ENCODE peak calls at places on chromosome 5, in seven cellular contexts. T is AG04450, Q is HTR-8/SVneo, U is heart right ventricle, G is NAMALWA, O is GM06990, C is erythroblast. H is an unnamed sample.

GRCh38 chr5:151470440-151470839 is 23.0 kb downstream of the SLC36A1 start:
- DNase-seq in T (no peak), Q (no peak), U (no peak), G (no peak), O (no peak), C (peak; percentile 14), H (no peak)

GRCh38 chr5:17127743-17128231 is 89.6 kb upstream of the BASP1 start:
- DNase-seq in T (peak; percentile 67), Q (peak; percentile 81), U (no peak), G (no peak), O (no peak), C (no peak), H (no peak)

GRCh38 chr5:68093455-68094159 is 121.9 kb upstream of the PIK3R1 start:
- DNase-seq in T (no peak), Q (no peak), U (no peak), G (no peak), O (no peak), C (no peak), H (no peak)

GRCh38 chr5:116068028-116068632 is 16.7 kb upstream of the COMMD10 start:
- DNase-seq in T (peak; percentile 29), Q (no peak), U (peak; percentile 31), G (peak; percentile 77), O (no peak), C (peak; percentile 74), H (peak; percentile 66)

GRCh38 chr5:73031839-73032238 is 76.0 kb downstream of the FCHO2 start:
- DNase-seq in T (peak; percentile 66), Q (peak; percentile 9), U (peak; percentile 8), G (no peak), O (no peak), C (peak; percentile 50), H (peak; percentile 91)

GRCh38 chr5:14745188-14745563 is 80.7 kb downstream of the OTULIN start:
- DNase-seq in T (no peak), Q (no peak), U (no peak), G (no peak), O (no peak), C (no peak), H (no peak)

GRCh38 chr5:158812381-158812780 is 287.3 kb downstream of the EBF1 start:
- DNase-seq in T (no peak), Q (no peak), U (peak; percentile 22), G (peak; percentile 97), O (peak; percentile 51), C (no peak), H (peak; percentile 75)

GRCh38 chr5:132263548-132264261 is 6.2 kb downstream of the PDLIM4 start:
- DNase-seq in T (peak; percentile 49), Q (peak; percentile 79), U (no peak), G (no peak), O (no peak), C (peak; percentile 29), H (peak; percentile 82)

GRCh38 chr5:159310492-159310891 is 19.8 kb downstream of the IL12B start:
- DNase-seq in T (no peak), Q (no peak), U (no peak), G (peak; percentile 54), O (peak; percentile 46), C (no peak), H (no peak)

GRCh38 chr5:123119334-123119986 is 30.4 kb downstream of the PRDM6 start:
- DNase-seq in T (no peak), Q (peak; percentile 67), U (no peak), G (peak; percentile 5), O (no peak), C (peak; percentile 10), H (no peak)

GRCh38 chr5:22709743-22710142 is 143.4 kb downstream of the CDH12 start:
- DNase-seq in T (no peak), Q (no peak), U (no peak), G (no peak), O (no peak), C (no peak), H (no peak)

GRCh38 chr5:107618233-107618632 is 52.5 kb downstream of the EFNA5 start:
- DNase-seq in T (no peak), Q (peak; percentile 3), U (no peak), G (no peak), O (no peak), C (no peak), H (peak; percentile 53)

GRCh38 chr5:142178651-142179050 is 70.1 kb downstream of the NDFIP1 start:
- DNase-seq in T (no peak), Q (no peak), U (no peak), G (no peak), O (no peak), C (no peak), H (no peak)

GRCh38 chr5:80246995-80247729 is 8.7 kb downstream of the SERINC5 start:
- DNase-seq in T (no peak), Q (peak; percentile 79), U (peak; percentile 52), G (peak; percentile 60), O (peak; percentile 4), C (peak; percentile 65), H (peak; percentile 32)

GRCh38 chr5:67795781-67796477 is 419.6 kb upstream of the PIK3R1 start:
- DNase-seq in T (no peak), Q (no peak), U (no peak), G (no peak), O (no peak), C (no peak), H (no peak)

GRCh38 chr5:172144291-172144815 is 43.7 kb downstream of the STK10 start:
- DNase-seq in T (no peak), Q (no peak), U (peak; percentile 53), G (no peak), O (no peak), C (peak; percentile 93), H (no peak)

GRCh38 chr5:146165469-146165868 is 17.0 kb downstream of the LARS1 start:
- DNase-seq in T (no peak), Q (no peak), U (no peak), G (no peak), O (no peak), C (no peak), H (no peak)

GRCh38 chr5:135533346-135533745 is 2.4 kb downstream of the NEUROG1 start:
- DNase-seq in T (no peak), Q (no peak), U (no peak), G (no peak), O (no peak), C (no peak), H (no peak)

GRCh38 chr5:124718376-124718775 is 28.1 kb downstream of the ZNF608 start:
- DNase-seq in T (no peak), Q (no peak), U (no peak), G (no peak), O (no peak), C (no peak), H (no peak)

GRCh38 chr5:2780421-2781171 is 29.1 kb upstream of the IRX2 start:
- DNase-seq in T (no peak), Q (no peak), U (no peak), G (no peak), O (no peak), C (no peak), H (no peak)

GRCh38 chr5:107937710-107938355 is 267.1 kb upstream of the EFNA5 start:
- DNase-seq in T (no peak), Q (no peak), U (no peak), G (no peak), O (no peak), C (no peak), H (no peak)

GRCh38 chr5:59380350-59380951 is 513.1 kb downstream of the PDE4D start:
- DNase-seq in T (peak; percentile 21), Q (peak; percentile 62), U (no peak), G (peak; percentile 72), O (peak; percentile 35), C (peak; percentile 68), H (peak; percentile 74)

GRCh38 chr5:91206734-91207133 is 176.4 kb downstream of the ARRDC3 start:
- DNase-seq in T (no peak), Q (no peak), U (no peak), G (no peak), O (no peak), C (no peak), H (peak; percentile 34)

GRCh38 chr5:140821375-140822280 is at the start of gene PCDHA5:
- DNase-seq in T (no peak), Q (no peak), U (no peak), G (peak; percentile 47), O (no peak), C (peak; percentile 42), H (peak; percentile 23)

GRCh38 chr5:98258939-98259338 is 514.5 kb upstream of the RGMB start:
- DNase-seq in T (no peak), Q (no peak), U (no peak), G (no peak), O (no peak), C (no peak), H (no peak)

GRCh38 chr5:178119915-178120660 is 6.8 kb downstream of the N4BP3 start:
- DNase-seq in T (no peak), Q (no peak), U (no peak), G (peak; percentile 62), O (no peak), C (no peak), H (no peak)

GRCh38 chr5:147407094-147407681 is 102.7 kb downstream of the DPYSL3 start:
- DNase-seq in T (no peak), Q (no peak), U (no peak), G (no peak), O (no peak), C (no peak), H (no peak)

GRCh38 chr5:73748510-73749410 is 122.8 kb downstream of the ARHGEF28 start:
- DNase-seq in T (no peak), Q (no peak), U (peak; percentile 58), G (no peak), O (no peak), C (no peak), H (peak; percentile 90)

H was measured in dermis microvascular lymphatic vessel endothelial cell.